ENCODE peak calls at places on chromosomes 1 and 21, in seven cellular contexts. One of them, this sample, is unnamed.

GRCh38 chr1:86706018-86706417 is 1.6 kb downstream of the SH3GLB1 start:
- DNase-seq in OCI-LY7: peak; percentile 4
- DNase-seq in cardiac muscle cell: no peak
- DNase-seq in brain microvascular endothelial cell: no peak
- DNase-seq in Panc1: no peak
- DNase-seq in GM12865: no peak
- DNase-seq in fibroblast of lung: peak; percentile 9
- DNase-seq in this sample: no peak

GRCh38 chr21:37915941-37916794 is at the start of gene KCNJ6:
- DNase-seq in OCI-LY7: no peak
- DNase-seq in cardiac muscle cell: peak; percentile 87
- DNase-seq in brain microvascular endothelial cell: peak; percentile 25
- DNase-seq in Panc1: no peak
- DNase-seq in GM12865: no peak
- DNase-seq in fibroblast of lung: peak; percentile 41
- DNase-seq in this sample: peak; percentile 45

GRCh38 chr21:34704119-34704518 is 35.3 kb downstream of the CLIC6 start:
- DNase-seq in OCI-LY7: no peak
- DNase-seq in cardiac muscle cell: no peak
- DNase-seq in brain microvascular endothelial cell: no peak
- DNase-seq in Panc1: no peak
- DNase-seq in GM12865: no peak
- DNase-seq in fibroblast of lung: peak; percentile 59
- DNase-seq in this sample: peak; percentile 13

GRCh38 chr1:10832703-10833102 is 36.3 kb upstream of the CASZ1 start:
- DNase-seq in OCI-LY7: no peak
- DNase-seq in cardiac muscle cell: no peak
- DNase-seq in brain microvascular endothelial cell: no peak
- DNase-seq in Panc1: no peak
- DNase-seq in GM12865: no peak
- DNase-seq in fibroblast of lung: no peak
- DNase-seq in this sample: no peak

GRCh38 chr1:23387494-23387893 is 17.9 kb upstream of the ZNF436 start:
- DNase-seq in OCI-LY7: no peak
- DNase-seq in cardiac muscle cell: no peak
- DNase-seq in brain microvascular endothelial cell: no peak
- DNase-seq in Panc1: no peak
- DNase-seq in GM12865: no peak
- DNase-seq in fibroblast of lung: no peak
- DNase-seq in this sample: no peak

GRCh38 chr1:108646661-108647269 is 14.1 kb downstream of the HENMT1 start:
- DNase-seq in OCI-LY7: peak; percentile 17
- DNase-seq in cardiac muscle cell: no peak
- DNase-seq in brain microvascular endothelial cell: peak; percentile 61
- DNase-seq in Panc1: no peak
- DNase-seq in GM12865: peak; percentile 56
- DNase-seq in fibroblast of lung: peak; percentile 69
- DNase-seq in this sample: peak; percentile 91

GRCh38 chr1:29236993-29237905 is 927 bp downstream of the PTPRU start:
- DNase-seq in OCI-LY7: no peak
- DNase-seq in cardiac muscle cell: peak; percentile 71
- DNase-seq in brain microvascular endothelial cell: peak; percentile 18
- DNase-seq in Panc1: no peak
- DNase-seq in GM12865: no peak
- DNase-seq in fibroblast of lung: peak; percentile 70
- DNase-seq in this sample: peak; percentile 73

GRCh38 chr1:155697046-155697445 is 8.2 kb downstream of the DAP3 start:
- DNase-seq in OCI-LY7: no peak
- DNase-seq in cardiac muscle cell: no peak
- DNase-seq in brain microvascular endothelial cell: no peak
- DNase-seq in Panc1: no peak
- DNase-seq in GM12865: no peak
- DNase-seq in fibroblast of lung: no peak
- DNase-seq in this sample: no peak

GRCh38 chr21:43712268-43712942 is 6.5 kb upstream of the PDXK start:
- DNase-seq in OCI-LY7: no peak
- DNase-seq in cardiac muscle cell: no peak
- DNase-seq in brain microvascular endothelial cell: no peak
- DNase-seq in Panc1: no peak
- DNase-seq in GM12865: no peak
- DNase-seq in fibroblast of lung: peak; percentile 84
- DNase-seq in this sample: no peak

GRCh38 chr1:95262928-95263327 is 28.9 kb downstream of the RWDD3 start:
- DNase-seq in OCI-LY7: no peak
- DNase-seq in cardiac muscle cell: no peak
- DNase-seq in brain microvascular endothelial cell: no peak
- DNase-seq in Panc1: no peak
- DNase-seq in GM12865: no peak
- DNase-seq in fibroblast of lung: no peak
- DNase-seq in this sample: no peak

GRCh38 chr1:53835491-53835890 is 2.6 kb downstream of the NDC1 start:
- DNase-seq in OCI-LY7: peak; percentile 14
- DNase-seq in cardiac muscle cell: no peak
- DNase-seq in brain microvascular endothelial cell: peak; percentile 1
- DNase-seq in Panc1: no peak
- DNase-seq in GM12865: peak; percentile 30
- DNase-seq in fibroblast of lung: peak; percentile 65
- DNase-seq in this sample: no peak

GRCh38 chr1:115642168-115643072 is 650 bp downstream of the VANGL1 start:
- DNase-seq in OCI-LY7: no peak
- DNase-seq in cardiac muscle cell: peak; percentile 75
- DNase-seq in brain microvascular endothelial cell: peak; percentile 31
- DNase-seq in Panc1: no peak
- DNase-seq in GM12865: peak; percentile 83
- DNase-seq in fibroblast of lung: peak; percentile 58
- DNase-seq in this sample: peak; percentile 29

GRCh38 chr1:225651872-225652725 is 824 bp downstream of the ENAH start:
- DNase-seq in OCI-LY7: peak; percentile 13
- DNase-seq in cardiac muscle cell: peak; percentile 66
- DNase-seq in brain microvascular endothelial cell: no peak
- DNase-seq in Panc1: no peak
- DNase-seq in GM12865: no peak
- DNase-seq in fibroblast of lung: peak; percentile 55
- DNase-seq in this sample: peak; percentile 44

GRCh38 chr1:226816585-226816984 is 53.8 kb upstream of the PSEN2 start:
- DNase-seq in OCI-LY7: no peak
- DNase-seq in cardiac muscle cell: no peak
- DNase-seq in brain microvascular endothelial cell: peak; percentile 23
- DNase-seq in Panc1: no peak
- DNase-seq in GM12865: no peak
- DNase-seq in fibroblast of lung: peak; percentile 95
- DNase-seq in this sample: peak; percentile 16

GRCh38 chr1:50873458-50874187 is 86.4 kb downstream of the FAF1 start:
- DNase-seq in OCI-LY7: peak; percentile 83
- DNase-seq in cardiac muscle cell: peak; percentile 64
- DNase-seq in brain microvascular endothelial cell: peak; percentile 74
- DNase-seq in Panc1: peak; percentile 65
- DNase-seq in GM12865: peak; percentile 87
- DNase-seq in fibroblast of lung: peak; percentile 72
- DNase-seq in this sample: peak; percentile 69
- H3K4me3 ChIP-seq in OCI-LY7: peak overlapping the region; percentile 48
- H3K4me3 ChIP-seq in cardiac muscle cell: peak overlapping the region; percentile 18
- H3K4me3 ChIP-seq in brain microvascular endothelial cell: peak overlapping the region; percentile 18
- H3K4me3 ChIP-seq in Panc1: peak overlapping the region; percentile 23
- H3K4me3 ChIP-seq in GM12865: peak overlapping the region; percentile 47
- H3K4me3 ChIP-seq in fibroblast of lung: no peak overlapping the region
- H3K4me3 ChIP-seq in this sample: peak overlapping the region; percentile 32

GRCh38 chr1:187839873-187840272 is 1011.1 kb downstream of the PLA2G4A start:
- DNase-seq in OCI-LY7: no peak
- DNase-seq in cardiac muscle cell: no peak
- DNase-seq in brain microvascular endothelial cell: no peak
- DNase-seq in Panc1: no peak
- DNase-seq in GM12865: no peak
- DNase-seq in fibroblast of lung: no peak
- DNase-seq in this sample: no peak
- TF ChIP-seq CTCF in OCI-LY7: no peak
- TF ChIP-seq CTCF in cardiac muscle cell: no peak
- TF ChIP-seq CTCF in brain microvascular endothelial cell: no peak
- TF ChIP-seq CTCF in Panc1: no peak
- TF ChIP-seq CTCF in GM12865: no peak
- TF ChIP-seq CTCF in fibroblast of lung: no peak
- TF ChIP-seq CTCF in this sample: no peak

DNA sequence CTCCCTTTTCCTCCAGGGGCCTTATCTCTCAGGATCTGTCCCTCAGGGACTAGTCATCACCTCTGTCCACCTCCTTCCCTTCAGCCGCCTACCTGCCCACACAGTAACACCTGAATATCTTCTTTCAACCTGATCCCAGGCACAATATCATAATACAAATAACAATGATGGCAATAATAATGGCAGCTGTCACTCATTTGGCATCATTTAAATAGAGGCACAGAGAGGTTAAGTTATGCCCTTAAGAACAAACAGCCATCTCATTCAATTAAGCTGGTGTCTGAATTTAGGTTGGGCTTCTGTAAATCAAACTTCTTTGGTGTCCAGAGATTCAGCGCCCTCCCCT is 47.5 kb downstream of the AHDC1 start:
- DNase-seq in OCI-LY7: no peak
- DNase-seq in cardiac muscle cell: no peak
- DNase-seq in brain microvascular endothelial cell: no peak
- DNase-seq in Panc1: no peak
- DNase-seq in GM12865: no peak
- DNase-seq in fibroblast of lung: no peak
- DNase-seq in this sample: no peak
- H3K4me3 ChIP-seq in OCI-LY7: peak overlapping the region; percentile 24
- H3K4me3 ChIP-seq in cardiac muscle cell: no peak overlapping the region
- H3K4me3 ChIP-seq in brain microvascular endothelial cell: no peak overlapping the region
- H3K4me3 ChIP-seq in Panc1: no peak overlapping the region
- H3K4me3 ChIP-seq in GM12865: no peak overlapping the region
- H3K4me3 ChIP-seq in fibroblast of lung: no peak overlapping the region
- H3K4me3 ChIP-seq in this sample: no peak overlapping the region

DNA sequence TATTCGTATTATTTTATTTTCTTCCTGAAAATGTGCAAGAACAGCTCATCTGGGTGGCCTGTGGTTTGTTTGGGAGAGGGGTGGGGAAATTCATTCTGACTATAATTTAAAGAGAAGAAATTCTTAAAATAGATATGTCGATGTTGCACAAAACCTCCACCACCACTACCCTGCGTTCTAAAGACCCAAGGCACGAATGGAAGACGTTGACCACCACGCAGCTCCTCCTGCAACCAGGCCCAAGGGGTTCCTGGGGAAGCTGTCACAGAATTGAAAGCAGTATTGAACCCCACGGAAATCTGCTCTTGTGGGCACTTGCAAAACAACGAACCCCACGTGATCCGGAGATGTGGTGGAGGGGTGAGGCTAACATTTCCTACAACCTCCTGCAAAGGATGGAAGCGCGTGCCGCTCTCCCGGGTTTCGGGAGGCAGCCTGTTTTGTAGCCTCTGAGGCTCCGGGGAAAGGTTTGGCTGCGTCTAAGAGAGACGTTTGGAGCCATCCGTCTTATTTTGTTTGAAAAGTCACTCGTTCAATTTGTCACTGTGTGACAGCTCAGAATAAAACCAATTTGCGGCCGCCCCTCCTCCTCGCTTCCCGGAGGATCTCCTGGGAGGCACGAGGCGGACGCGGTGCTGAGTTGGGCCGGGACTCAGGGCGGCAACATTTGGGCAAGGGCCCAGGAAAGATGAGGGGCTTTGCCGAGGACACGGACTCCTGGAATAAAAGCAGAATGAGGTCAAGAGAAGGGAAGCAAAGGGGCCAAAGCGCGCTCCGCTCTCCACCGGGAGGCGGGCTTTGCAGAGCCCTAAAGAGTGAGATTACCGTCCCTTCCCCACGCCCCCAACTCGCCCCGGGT is 791 bp upstream of the HLX start:
- DNase-seq in OCI-LY7: no peak
- DNase-seq in cardiac muscle cell: no peak
- DNase-seq in brain microvascular endothelial cell: no peak
- DNase-seq in Panc1: no peak
- DNase-seq in GM12865: peak; percentile 35
- DNase-seq in fibroblast of lung: no peak
- DNase-seq in this sample: no peak
- TF ChIP-seq CTCF in OCI-LY7: no peak
- TF ChIP-seq CTCF in cardiac muscle cell: no peak
- TF ChIP-seq CTCF in brain microvascular endothelial cell: no peak
- TF ChIP-seq CTCF in Panc1: no peak
- TF ChIP-seq CTCF in GM12865: no peak
- TF ChIP-seq CTCF in fibroblast of lung: no peak
- TF ChIP-seq CTCF in this sample: no peak

GRCh38 chr1:245915851-245916250 is 591.2 kb downstream of the SMYD3 start:
- DNase-seq in OCI-LY7: no peak
- DNase-seq in cardiac muscle cell: no peak
- DNase-seq in brain microvascular endothelial cell: no peak
- DNase-seq in Panc1: no peak
- DNase-seq in GM12865: no peak
- DNase-seq in fibroblast of lung: no peak
- DNase-seq in this sample: no peak

GRCh38 chr1:245917403-245917802 is 589.7 kb downstream of the SMYD3 start:
- DNase-seq in OCI-LY7: no peak
- DNase-seq in cardiac muscle cell: no peak
- DNase-seq in brain microvascular endothelial cell: no peak
- DNase-seq in Panc1: no peak
- DNase-seq in GM12865: no peak
- DNase-seq in fibroblast of lung: no peak
- DNase-seq in this sample: no peak

DNA sequence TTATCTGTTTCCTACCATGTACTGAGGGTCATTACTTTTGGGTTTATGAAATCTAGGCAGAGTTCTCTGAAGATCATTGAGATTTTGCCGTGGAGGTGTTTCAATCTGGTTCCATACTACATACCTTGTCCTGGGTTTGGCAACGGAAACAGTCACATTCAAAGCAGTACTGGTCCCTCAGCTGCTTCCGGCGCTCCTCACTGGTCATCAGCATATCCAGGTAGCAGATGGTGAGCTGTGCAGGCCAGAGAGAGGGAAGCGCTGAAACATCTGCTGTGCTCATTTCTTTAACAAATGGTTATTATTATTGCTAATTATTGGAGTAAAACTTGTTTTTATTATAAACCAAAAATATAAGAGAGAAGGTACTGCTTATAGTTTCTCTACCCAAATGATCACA is 591.7 kb downstream of the SMYD3 start:
- DNase-seq in OCI-LY7: no peak
- DNase-seq in cardiac muscle cell: no peak
- DNase-seq in brain microvascular endothelial cell: no peak
- DNase-seq in Panc1: no peak
- DNase-seq in GM12865: no peak
- DNase-seq in fibroblast of lung: no peak
- DNase-seq in this sample: no peak
- H3K4me3 ChIP-seq in OCI-LY7: no peak overlapping the region
- H3K4me3 ChIP-seq in cardiac muscle cell: no peak overlapping the region
- H3K4me3 ChIP-seq in brain microvascular endothelial cell: no peak overlapping the region
- H3K4me3 ChIP-seq in Panc1: no peak overlapping the region
- H3K4me3 ChIP-seq in GM12865: no peak overlapping the region
- H3K4me3 ChIP-seq in fibroblast of lung: no peak overlapping the region
- H3K4me3 ChIP-seq in this sample: no peak overlapping the region